ENCODE peak calls at places on chromosomes 1 and 21, in five cellular contexts. D is amniotic stem cell, C is AG10803, Q is OCI-LY7, W is M059J. I is an unnamed sample.

GRCh38 chr1:191022856-191023255 is 545.2 kb upstream of the BRINP3 start:
- DNase-seq in C (no peak), Q (no peak), D (peak; percentile 26), W (peak; percentile 13), I (no peak)

GRCh38 chr1:189424746-189425331 is 1052.8 kb downstream of the BRINP3 start:
- DNase-seq in Q (no peak), D (no peak), W (peak; percentile 1), C (no peak), I (peak; percentile 27)

GRCh38 chr1:167737169-167737568 is 15.4 kb downstream of the MPZL1 start:
- DNase-seq in Q (no peak), W (no peak), C (no peak), D (no peak), I (no peak)

GRCh38 chr1:181660621-181661020 is 177.3 kb downstream of the CACNA1E start:
- DNase-seq in C (no peak), Q (no peak), D (no peak), W (no peak), I (no peak)

GRCh38 chr21:45078371-45078770 is 4.0 kb downstream of the ADARB1 start:
- DNase-seq in D (no peak), C (no peak), Q (no peak), W (no peak), I (no peak)

GRCh38 chr1:211699059-211699458 is 23.6 kb upstream of the NEK2 start:
- DNase-seq in W (no peak), C (no peak), Q (no peak), D (no peak), I (no peak)

GRCh38 chr1:238549135-238549534 is 658.4 kb upstream of the ZP4 start:
- DNase-seq in W (no peak), C (no peak), Q (no peak), D (no peak), I (no peak)

GRCh38 chr1:149962039-149962647 is 25.5 kb upstream of the MTMR11 start:
- DNase-seq in C (peak; percentile 87), W (peak; percentile 82), Q (peak; percentile 80), D (peak; percentile 48), I (peak; percentile 67)

GRCh38 chr21:37896788-37897187 is 19.5 kb downstream of the KCNJ6 start:
- DNase-seq in Q (no peak), D (no peak), C (no peak), W (no peak), I (no peak)

I was measured in mesendoderm.